ENCODE peak calls at places on chromosomes 3 and 15, in five cellular contexts. R is HEK293T, M is NB4, V is NCI-H510A treated with DMSO at 0.1 percent for 48 hours, G is GM04503. O is an unnamed sample.

GRCh38 chr3:47512416-47513124 is 942 bp downstream of the ELP6 start:
- DNase-seq in R (no peak), V (no peak), M (peak; percentile 49), G (no peak), O (no peak)

GRCh38 chr15:93617443-93617842 is 528.4 kb upstream of the RGMA start:
- DNase-seq in G (no peak), V (no peak), R (no peak), M (no peak), O (no peak)

GRCh38 chr15:79172801-79173460 is 82.4 kb upstream of the RASGRF1 start:
- DNase-seq in G (no peak), R (no peak), M (no peak), V (no peak), O (no peak)

GRCh38 chr15:35626984-35627383 is 81.0 kb upstream of the DPH6 start:
- DNase-seq in M (no peak), G (no peak), R (no peak), V (no peak), O (no peak)

GRCh38 chr15:37004373-37004869 is 95.9 kb downstream of the MEIS2 start:
- DNase-seq in V (no peak), G (no peak), R (no peak), M (no peak), O (no peak)

GRCh38 chr3:10273697-10274305 is 18.9 kb downstream of the GHRL start:
- DNase-seq in G (no peak), V (no peak), R (no peak), M (no peak), O (no peak)

GRCh38 chr15:83087535-83087934 is 19.9 kb upstream of the TM6SF1 start:
- DNase-seq in R (no peak), M (no peak), V (no peak), G (no peak), O (no peak)

GRCh38 chr3:23944007-23944760 is 902 bp upstream of the NR1D2 start:
- DNase-seq in M (no peak), V (no peak), G (no peak), R (no peak), O (no peak)

GRCh38 chr15:41919954-41920538 is 26.2 kb upstream of the SPTBN5 start:
- DNase-seq in R (no peak), G (no peak), M (no peak), V (peak; percentile 38), O (peak; percentile 93)

GRCh38 chr3:52248816-52249547 is 3.4 kb downstream of the PPM1M start:
- DNase-seq in G (no peak), M (no peak), V (no peak), R (no peak), O (no peak)

GRCh38 chr15:79863886-79864285 is 32.9 kb downstream of the MTHFS start:
- DNase-seq in V (no peak), M (no peak), R (no peak), G (no peak), O (no peak)

GRCh38 chr15:64720188-64720587 is 55.2 kb downstream of the RBPMS2 start:
- DNase-seq in M (peak; percentile 46), V (no peak), R (no peak), G (no peak), O (no peak)

GRCh38 chr15:83356516-83357399 is 72.3 kb upstream of the BNC1 start:
- DNase-seq in M (no peak), R (no peak), G (no peak), V (no peak), O (no peak)

GRCh38 chr3:106457278-106458210 is 588.7 kb upstream of the CBLB start:
- DNase-seq in V (peak; percentile 20), R (no peak), M (peak; percentile 56), G (peak; percentile 88), O (peak; percentile 46)

GRCh38 chr3:100647171-100647570 is 37.8 kb downstream of the ADGRG7 start:
- DNase-seq in R (no peak), V (no peak), G (no peak), M (no peak), O (no peak)

GRCh38 chr15:46442901-46443590 is 808.2 kb downstream of the SQOR start:
- DNase-seq in M (no peak), R (no peak), V (no peak), G (peak; percentile 71), O (no peak)

GRCh38 chr3:32884532-32885031 is 66.8 kb downstream of the TRIM71 start:
- DNase-seq in V (no peak), G (no peak), M (no peak), R (no peak), O (no peak)

GRCh38 chr3:122957707-122958210 is 69.8 kb downstream of the SEMA5B start:
- DNase-seq in G (no peak), R (no peak), M (no peak), V (no peak), O (no peak)

GRCh38 chr3:188003188-188004171 is 150.5 kb upstream of the LPP start:
- DNase-seq in R (no peak), V (peak; percentile 55), G (no peak), M (no peak), O (no peak)

GRCh38 chr15:80339601-80340000 is 64.6 kb upstream of the ARNT2 start:
- DNase-seq in R (no peak), M (no peak), V (no peak), G (no peak), O (no peak)

GRCh38 chr15:67127925-67128324 is 62.5 kb downstream of the SMAD3 start:
- DNase-seq in R (no peak), G (peak; percentile 97), M (peak; percentile 76), V (no peak), O (no peak)

GRCh38 chr3:58560771-58561311 is 16.4 kb downstream of the FAM107A start:
- DNase-seq in R (peak; percentile 33), M (peak; percentile 42), G (peak; percentile 98), V (no peak), O (no peak)

GRCh38 chr3:37852771-37853170 is 8.9 kb upstream of the CTDSPL start:
- DNase-seq in V (no peak), G (no peak), R (no peak), M (no peak), O (no peak)

GRCh38 chr3:43796041-43796596 is 105.4 kb downstream of the ABHD5 start:
- DNase-seq in M (no peak), V (no peak), R (no peak), G (no peak), O (no peak)

GRCh38 chr3:71973337-71974030 is 188.5 kb upstream of the PROK2 start:
- DNase-seq in G (no peak), M (no peak), R (no peak), V (peak; percentile 65), O (no peak)

GRCh38 chr3:28792604-28793003 is 444.0 kb upstream of the AZI2 start:
- DNase-seq in R (no peak), V (no peak), G (no peak), M (no peak), O (no peak)

GRCh38 chr3:171898192-171898591 is 55.0 kb downstream of the TMEM212 start:
- DNase-seq in R (no peak), M (no peak), V (no peak), G (no peak), O (no peak)

GRCh38 chr15:55108448-55108847 is 88.3 kb downstream of the RSL24D1 start:
- DNase-seq in G (no peak), V (no peak), M (no peak), R (no peak), O (no peak)

GRCh38 chr3:31610700-31611275 is 78.1 kb downstream of the STT3B start:
- DNase-seq in M (peak; percentile 24), G (no peak), V (peak; percentile 11), R (peak; percentile 28), O (peak; percentile 12)

GRCh38 chr3:128379768-128380167 is 86.9 kb downstream of the DNAJB8 start:
- DNase-seq in V (no peak), M (no peak), G (no peak), R (no peak), O (no peak)

O was measured in brain pericyte.